ENCODE peak calls at places on chromosomes 1 and 21, in ten cellular contexts. K is heart right ventricle, U is NB4, P is astrocyte of the spinal cord, O is mesothelial cell of epicardium, Y is AG04450, J is fibroblast of pulmonary artery, T is uterus, W is progenitor cell of endocrine pancreas, S is PC-3. N is an unnamed sample.

GRCh38 chr1:61054636-61055035 is 27.7 kb upstream of the NFIA start:
- DNase-seq in K (no peak), U (no peak), P (no peak), O (no peak), Y (no peak), J (no peak), T (no peak), W (no peak), S (no peak), N (no peak)

GRCh38 chr1:78383923-78384322 is 106.9 kb upstream of the PTGFR start:
- DNase-seq in K (no peak), U (no peak), P (no peak), O (no peak), Y (no peak), J (peak; percentile 13), T (no peak), W (no peak), S (no peak), N (no peak)

GRCh38 chr1:3435666-3436065 is 18.8 kb upstream of the ARHGEF16 start:
- DNase-seq in K (peak; percentile 5), U (no peak), P (no peak), O (no peak), Y (no peak), J (no peak), T (no peak), W (no peak), S (no peak), N (no peak)

GRCh38 chr1:173409613-173410012 is 67.5 kb upstream of the PRDX6 start:
- DNase-seq in K (peak; percentile 42), U (peak; percentile 79), P (peak; percentile 94), O (no peak), Y (no peak), J (peak; percentile 91), T (no peak), W (no peak), S (peak; percentile 94), N (no peak)

GRCh38 chr1:196535727-196536126 is 72.5 kb downstream of the KCNT2 start:
- DNase-seq in K (no peak), U (peak; percentile 50), P (peak; percentile 32), O (no peak), Y (no peak), J (peak; percentile 41), T (no peak), W (no peak), S (peak; percentile 5), N (peak; percentile 36)

GRCh38 chr1:234838182-234838581 is 228.2 kb upstream of the IRF2BP2 start:
- DNase-seq in K (no peak), U (peak; percentile 71), P (no peak), O (no peak), Y (no peak), J (no peak), T (no peak), W (no peak), S (no peak), N (no peak)

GRCh38 chr21:40681164-40681859 is 165.6 kb downstream of the DSCAM start:
- DNase-seq in K (peak; percentile 55), U (no peak), P (no peak), O (no peak), Y (no peak), J (no peak), T (no peak), W (no peak), S (no peak), N (no peak)

GRCh38 chr1:205137901-205138300 is 16.1 kb upstream of the RBBP5 start:
- DNase-seq in K (no peak), U (no peak), P (no peak), O (no peak), Y (no peak), J (no peak), T (no peak), W (no peak), S (no peak), N (no peak)

GRCh38 chr1:12142141-12142823 is 24.5 kb upstream of the TNFRSF1B start:
- DNase-seq in K (no peak), U (no peak), P (no peak), O (no peak), Y (no peak), J (no peak), T (no peak), W (no peak), S (no peak), N (no peak)

GRCh38 chr1:60149254-60149653 is 75.7 kb upstream of the C1orf87 start:
- DNase-seq in K (peak; percentile 71), U (no peak), P (no peak), O (no peak), Y (no peak), J (peak; percentile 4), T (no peak), W (no peak), S (no peak), N (no peak)

GRCh38 chr1:116118471-116118870 is 7.3 kb downstream of the MAB21L3 start:
- DNase-seq in K (no peak), U (no peak), P (no peak), O (no peak), Y (no peak), J (no peak), T (no peak), W (no peak), S (no peak), N (no peak)

GRCh38 chr1:191641420-191642215 is 516.6 kb upstream of the RGS18 start:
- DNase-seq in K (no peak), U (no peak), P (peak; percentile 67), O (no peak), Y (peak; percentile 4), J (peak; percentile 26), T (no peak), W (no peak), S (peak; percentile 59), N (no peak)

GRCh38 chr1:107535091-107535490 is 394.3 kb downstream of the NTNG1 start:
- DNase-seq in K (no peak), U (no peak), P (no peak), O (no peak), Y (no peak), J (no peak), T (no peak), W (no peak), S (no peak), N (no peak)

DNA sequence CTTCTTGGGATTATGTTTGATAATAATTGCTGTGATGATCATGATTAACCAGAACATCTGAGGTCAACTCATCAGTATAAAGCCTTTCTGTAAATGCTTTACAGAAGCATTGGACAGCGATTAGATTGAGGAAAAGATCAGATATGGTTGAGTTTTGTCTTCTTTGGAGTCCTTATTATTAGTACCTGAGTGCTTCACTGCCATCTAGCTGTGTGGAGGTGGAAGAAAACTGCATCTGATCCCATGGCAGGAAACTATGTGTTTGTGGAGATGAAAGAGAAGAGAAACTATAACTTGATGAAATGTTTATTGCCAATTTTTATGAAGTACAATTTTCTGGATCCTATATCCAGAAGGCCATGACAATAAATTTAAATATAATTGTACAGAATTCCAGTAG is 11.4 kb downstream of the FLG2 start:
- DNase-seq in K (no peak), U (peak; percentile 1), P (no peak), O (no peak), Y (no peak), J (no peak), T (no peak), W (no peak), S (peak; percentile 40), N (no peak)
- TF ChIP-seq CTCF in K (no peak), U (no peak), P (peak; percentile 25), O (no peak), Y (no peak), J (peak; percentile 29), T (no peak), W (no peak), S (peak; percentile 70), N (no peak)

GRCh38 chr21:42650441-42651421 is 2.7 kb upstream of the PDE9A start:
- DNase-seq in K (no peak), U (no peak), P (no peak), O (no peak), Y (no peak), J (no peak), T (no peak), W (no peak), S (no peak), N (no peak)
- TF ChIP-seq CTCF in K (no peak), U (no peak), P (no peak), O (no peak), Y (no peak), J (no peak), T (no peak), W (no peak), S (no peak), N (no peak)

GRCh38 chr1:53979712-53980450 is 33.7 kb downstream of the LRRC42 start:
- DNase-seq in K (no peak), U (peak; percentile 9), P (no peak), O (no peak), Y (no peak), J (no peak), T (no peak), W (no peak), S (no peak), N (no peak)
- TF ChIP-seq CTCF in K (no peak), U (no peak), P (no peak), O (no peak), Y (no peak), J (no peak), T (no peak), W (no peak), S (no peak), N (no peak)

GRCh38 chr1:41889506-41890414 is 29.0 kb downstream of the HIVEP3 start:
- DNase-seq in K (no peak), U (no peak), P (no peak), O (no peak), Y (no peak), J (no peak), T (no peak), W (no peak), S (no peak), N (peak; percentile 15)

GRCh38 chr1:41888756-41889155 is 30.0 kb downstream of the HIVEP3 start:
- DNase-seq in K (no peak), U (no peak), P (no peak), O (no peak), Y (no peak), J (no peak), T (no peak), W (no peak), S (no peak), N (peak; percentile 20)

GRCh38 chr1:41890841-41891311 is 27.8 kb downstream of the HIVEP3 start:
- DNase-seq in K (peak; percentile 35), U (no peak), P (no peak), O (no peak), Y (no peak), J (peak; percentile 26), T (no peak), W (no peak), S (no peak), N (no peak)

GRCh38 chr1:41892211-41892840 is 26.4 kb downstream of the HIVEP3 start:
- DNase-seq in K (no peak), U (no peak), P (no peak), O (no peak), Y (no peak), J (no peak), T (no peak), W (no peak), S (no peak), N (no peak)

DNA sequence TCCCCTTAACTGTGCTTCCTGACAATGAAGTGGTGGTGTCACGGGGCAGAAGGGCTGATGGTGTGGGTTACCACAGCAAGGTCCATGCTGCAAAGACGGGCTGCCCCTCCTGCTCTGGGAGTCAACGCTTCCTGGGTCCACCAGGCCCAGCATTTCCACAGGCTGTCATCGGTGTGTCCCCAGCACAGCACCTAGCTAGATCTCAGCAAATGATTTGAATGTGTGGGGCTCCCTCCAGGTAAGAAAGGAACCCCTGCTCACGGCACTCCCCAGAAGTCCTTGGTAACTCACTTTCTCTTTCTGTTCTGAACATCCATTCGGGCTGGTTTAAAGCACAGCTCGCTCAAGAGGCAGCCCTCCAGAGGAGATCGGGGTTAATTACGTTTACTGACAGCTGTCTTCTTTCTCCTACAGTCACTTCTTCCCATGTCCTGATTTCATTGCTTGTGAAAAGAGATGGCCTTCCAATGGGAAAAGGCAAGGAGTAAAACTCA is 27.3 kb downstream of the HIVEP3 start:
- DNase-seq in K (no peak), U (peak; percentile 9), P (no peak), O (no peak), Y (no peak), J (peak; percentile 57), T (no peak), W (no peak), S (no peak), N (no peak)
- TF ChIP-seq CTCF in K (no peak), U (no peak), P (peak; percentile 13), O (no peak), Y (peak; percentile 33), J (peak; percentile 14), T (no peak), W (no peak), S (no peak), N (no peak)